ENCODE peak calls at places on chromosomes 2 and 18, in six cellular contexts. One of them, this sample, is unnamed.

GRCh38 chr18:69954719-69955118 is 7.0 kb upstream of the CD226 start:
- DNase-seq in NCI-H1105 treated with DMSO at 0.1 percent for 48 hours: no peak
- DNase-seq in heart left ventricle: no peak
- DNase-seq in GM23248: no peak
- DNase-seq in stomach: no peak
- DNase-seq in dorsolateral prefrontal cortex: no peak
- DNase-seq in this sample: no peak

GRCh38 chr2:236833501-236834186 is 252.0 kb upstream of the COPS8 start:
- DNase-seq in NCI-H1105 treated with DMSO at 0.1 percent for 48 hours: no peak
- DNase-seq in heart left ventricle: no peak
- DNase-seq in GM23248: peak; percentile 49
- DNase-seq in stomach: no peak
- DNase-seq in dorsolateral prefrontal cortex: no peak
- DNase-seq in this sample: no peak

GRCh38 chr18:27808678-27809077 is 368.3 kb downstream of the CDH2 start:
- DNase-seq in NCI-H1105 treated with DMSO at 0.1 percent for 48 hours: no peak
- DNase-seq in heart left ventricle: no peak
- DNase-seq in GM23248: peak; percentile 15
- DNase-seq in stomach: no peak
- DNase-seq in dorsolateral prefrontal cortex: no peak
- DNase-seq in this sample: no peak

GRCh38 chr18:57107141-57107832 is 39.6 kb upstream of the BOD1L2 start:
- DNase-seq in NCI-H1105 treated with DMSO at 0.1 percent for 48 hours: no peak
- DNase-seq in heart left ventricle: no peak
- DNase-seq in GM23248: peak; percentile 57
- DNase-seq in stomach: no peak
- DNase-seq in dorsolateral prefrontal cortex: no peak
- DNase-seq in this sample: no peak

GRCh38 chr18:12287684-12288405 is 20.2 kb upstream of the TUBB6 start:
- DNase-seq in NCI-H1105 treated with DMSO at 0.1 percent for 48 hours: no peak
- DNase-seq in heart left ventricle: peak; percentile 78
- DNase-seq in GM23248: peak; percentile 96
- DNase-seq in stomach: peak; percentile 73
- DNase-seq in dorsolateral prefrontal cortex: no peak
- DNase-seq in this sample: peak; percentile 90

GRCh38 chr2:173058673-173059072 is 17.0 kb upstream of the MAP3K20 start:
- DNase-seq in NCI-H1105 treated with DMSO at 0.1 percent for 48 hours: no peak
- DNase-seq in heart left ventricle: no peak
- DNase-seq in GM23248: no peak
- DNase-seq in stomach: no peak
- DNase-seq in dorsolateral prefrontal cortex: no peak
- DNase-seq in this sample: no peak

GRCh38 chr18:42636309-42636708 is 479.2 kb downstream of the RIT2 start:
- DNase-seq in NCI-H1105 treated with DMSO at 0.1 percent for 48 hours: no peak
- DNase-seq in heart left ventricle: no peak
- DNase-seq in GM23248: no peak
- DNase-seq in stomach: no peak
- DNase-seq in dorsolateral prefrontal cortex: no peak
- DNase-seq in this sample: no peak

GRCh38 chr2:109331864-109332848 is 203.2 kb downstream of the SH3RF3 start:
- DNase-seq in NCI-H1105 treated with DMSO at 0.1 percent for 48 hours: no peak
- DNase-seq in heart left ventricle: peak; percentile 84
- DNase-seq in GM23248: peak; percentile 99
- DNase-seq in stomach: peak; percentile 40
- DNase-seq in dorsolateral prefrontal cortex: peak; percentile 88
- DNase-seq in this sample: peak; percentile 89

GRCh38 chr2:69741281-69742169 is at the start of gene ANXA4:
- DNase-seq in NCI-H1105 treated with DMSO at 0.1 percent for 48 hours: peak; percentile 23
- DNase-seq in heart left ventricle: peak; percentile 89
- DNase-seq in GM23248: peak; percentile 91
- DNase-seq in stomach: peak; percentile 90
- DNase-seq in dorsolateral prefrontal cortex: no peak
- DNase-seq in this sample: peak; percentile 89

GRCh38 chr18:10604178-10604577 is 78.4 kb downstream of the NAPG start:
- DNase-seq in NCI-H1105 treated with DMSO at 0.1 percent for 48 hours: no peak
- DNase-seq in heart left ventricle: no peak
- DNase-seq in GM23248: no peak
- DNase-seq in stomach: no peak
- DNase-seq in dorsolateral prefrontal cortex: no peak
- DNase-seq in this sample: no peak

GRCh38 chr2:23400703-23401102 is 15.7 kb downstream of the KLHL29 start:
- DNase-seq in NCI-H1105 treated with DMSO at 0.1 percent for 48 hours: no peak
- DNase-seq in heart left ventricle: no peak
- DNase-seq in GM23248: no peak
- DNase-seq in stomach: no peak
- DNase-seq in dorsolateral prefrontal cortex: no peak
- DNase-seq in this sample: no peak

GRCh38 chr2:203341741-203342310 is 13.6 kb downstream of the ABI2 start:
- DNase-seq in NCI-H1105 treated with DMSO at 0.1 percent for 48 hours: no peak
- DNase-seq in heart left ventricle: no peak
- DNase-seq in GM23248: peak; percentile 56
- DNase-seq in stomach: no peak
- DNase-seq in dorsolateral prefrontal cortex: no peak
- DNase-seq in this sample: no peak

GRCh38 chr2:8138923-8139667 is 542.8 kb upstream of the ID2 start:
- DNase-seq in NCI-H1105 treated with DMSO at 0.1 percent for 48 hours: no peak
- DNase-seq in heart left ventricle: no peak
- DNase-seq in GM23248: peak; percentile 89
- DNase-seq in stomach: no peak
- DNase-seq in dorsolateral prefrontal cortex: no peak
- DNase-seq in this sample: no peak

GRCh38 chr2:163155279-163155883 is 316.8 kb upstream of the KCNH7 start:
- DNase-seq in NCI-H1105 treated with DMSO at 0.1 percent for 48 hours: peak; percentile 54
- DNase-seq in heart left ventricle: no peak
- DNase-seq in GM23248: peak; percentile 47
- DNase-seq in stomach: no peak
- DNase-seq in dorsolateral prefrontal cortex: no peak
- DNase-seq in this sample: no peak

GRCh38 chr2:120661551-120661950 is 74.1 kb upstream of the GLI2 start:
- DNase-seq in NCI-H1105 treated with DMSO at 0.1 percent for 48 hours: no peak
- DNase-seq in heart left ventricle: peak; percentile 78
- DNase-seq in GM23248: peak; percentile 35
- DNase-seq in stomach: peak; percentile 53
- DNase-seq in dorsolateral prefrontal cortex: peak; percentile 71
- DNase-seq in this sample: peak; percentile 83

GRCh38 chr2:72920317-72921087 is 3.2 kb downstream of the EMX1 start:
- DNase-seq in NCI-H1105 treated with DMSO at 0.1 percent for 48 hours: peak; percentile 33
- DNase-seq in heart left ventricle: no peak
- DNase-seq in GM23248: peak; percentile 57
- DNase-seq in stomach: peak; percentile 20
- DNase-seq in dorsolateral prefrontal cortex: no peak
- DNase-seq in this sample: no peak

GRCh38 chr18:48295586-48296311 is 113.4 kb downstream of the ZBTB7C start:
- DNase-seq in NCI-H1105 treated with DMSO at 0.1 percent for 48 hours: peak; percentile 81
- DNase-seq in heart left ventricle: no peak
- DNase-seq in GM23248: peak; percentile 13
- DNase-seq in stomach: no peak
- DNase-seq in dorsolateral prefrontal cortex: no peak
- DNase-seq in this sample: no peak

GRCh38 chr2:120423167-120423943 is 77.4 kb downstream of the INHBB start:
- DNase-seq in NCI-H1105 treated with DMSO at 0.1 percent for 48 hours: no peak
- DNase-seq in heart left ventricle: no peak
- DNase-seq in GM23248: no peak
- DNase-seq in stomach: peak; percentile 17
- DNase-seq in dorsolateral prefrontal cortex: no peak
- DNase-seq in this sample: peak; percentile 27

GRCh38 chr2:216195565-216195978 is 86.4 kb downstream of the XRCC5 start:
- DNase-seq in NCI-H1105 treated with DMSO at 0.1 percent for 48 hours: no peak
- DNase-seq in heart left ventricle: no peak
- DNase-seq in GM23248: peak; percentile 90
- DNase-seq in stomach: no peak
- DNase-seq in dorsolateral prefrontal cortex: no peak
- DNase-seq in this sample: no peak

This sample was measured in Right ventricle myocardium inferior.